ENCODE peak calls at places on chromosomes 6 and 20, in five cellular contexts. T is ovary, Z is left ventricle myocardium inferior, O is mucosa of descending colon, B is endodermal cell. Q is an unnamed sample.

GRCh38 chr6:162177733-162178132 is 549.8 kb downstream of the PRKN start:
- DNase-seq in T (no peak), Z (no peak), O (no peak), B (peak; percentile 68), Q (no peak)

GRCh38 chr6:113684382-113684901 is 172.7 kb upstream of the MARCKS start:
- DNase-seq in T (no peak), Z (no peak), O (no peak), B (no peak), Q (no peak)

GRCh38 chr6:112130878-112131277 is 43.5 kb downstream of the FAM229B start:
- DNase-seq in T (no peak), Z (no peak), O (no peak), B (no peak), Q (no peak)

GRCh38 chr20:13392391-13392790 is 171.3 kb downstream of the ISM1 start:
- DNase-seq in T (no peak), Z (no peak), O (no peak), B (no peak), Q (no peak)

GRCh38 chr6:137806914-137807682 is 60.0 kb upstream of the TNFAIP3 start:
- DNase-seq in T (no peak), Z (no peak), O (no peak), B (no peak), Q (no peak)

GRCh38 chr6:30260036-30260504 is 46.9 kb upstream of the TRIM26 start:
- DNase-seq in T (no peak), Z (no peak), O (no peak), B (peak; percentile 68), Q (no peak)

GRCh38 chr20:8344106-8344505 is 212.0 kb downstream of the PLCB1 start:
- DNase-seq in T (no peak), Z (no peak), O (no peak), B (no peak), Q (no peak)

GRCh38 chr6:61203966-61204496 is 1082.0 kb downstream of the KHDRBS2 start:
- DNase-seq in T (no peak), Z (no peak), O (no peak), B (no peak), Q (no peak)

GRCh38 chr20:36820928-36821327 is 47.4 kb upstream of the DSN1 start:
- DNase-seq in T (no peak), Z (no peak), O (no peak), B (no peak), Q (no peak)

GRCh38 chr6:128500017-128500416 is 20.4 kb downstream of the PTPRK start:
- DNase-seq in T (no peak), Z (no peak), O (no peak), B (no peak), Q (no peak)

GRCh38 chr6:89045585-89045984 is 35.0 kb upstream of the PNRC1 start:
- DNase-seq in T (no peak), Z (no peak), O (no peak), B (no peak), Q (no peak)

GRCh38 chr6:167294241-167294640 is 3.1 kb downstream of the UNC93A start:
- DNase-seq in T (no peak), Z (no peak), O (no peak), B (no peak), Q (no peak)

GRCh38 chr6:55239099-55239498 is 64.8 kb downstream of the HCRTR2 start:
- DNase-seq in T (no peak), Z (no peak), O (no peak), B (no peak), Q (no peak)

GRCh38 chr20:1500496-1500895 is 9.3 kb upstream of the SIRPB2 start:
- DNase-seq in T (no peak), Z (no peak), O (no peak), B (peak; percentile 67), Q (no peak)

GRCh38 chr6:112007805-112008204 is 46.1 kb upstream of the CCN6 start:
- DNase-seq in T (no peak), Z (no peak), O (no peak), B (no peak), Q (no peak)

GRCh38 chr6:155450194-155450593 is 5.4 kb downstream of the NOX3 start:
- DNase-seq in T (no peak), Z (no peak), O (no peak), B (no peak), Q (no peak)

GRCh38 chr6:109166643-109167042 is 71.3 kb downstream of the CEP57L1 start:
- DNase-seq in T (no peak), Z (no peak), O (no peak), B (no peak), Q (no peak)

GRCh38 chr20:2871555-2872303 is 1.6 kb upstream of the PTPRA start:
- DNase-seq in T (no peak), Z (no peak), O (no peak), B (peak; percentile 59), Q (no peak)

GRCh38 chr20:7503501-7503900 is 436.8 kb downstream of the HAO1 start:
- DNase-seq in T (no peak), Z (no peak), O (no peak), B (no peak), Q (no peak)

GRCh38 chr6:165231581-165232276 is 77.7 kb downstream of the C6orf118 start:
- DNase-seq in T (no peak), Z (no peak), O (no peak), B (peak; percentile 61), Q (no peak)

GRCh38 chr6:473356-473755 is 81.8 kb downstream of the IRF4 start:
- DNase-seq in T (no peak), Z (no peak), O (no peak), B (no peak), Q (no peak)

GRCh38 chr6:470901-471448 is 79.4 kb downstream of the IRF4 start:
- DNase-seq in T (no peak), Z (no peak), O (no peak), B (no peak), Q (no peak)

GRCh38 chr6:467111-467510 is 75.6 kb downstream of the IRF4 start:
- DNase-seq in T (no peak), Z (no peak), O (no peak), B (no peak), Q (no peak)

GRCh38 chr6:467671-468082 is 76.1 kb downstream of the IRF4 start:
- DNase-seq in T (no peak), Z (no peak), O (no peak), B (no peak), Q (no peak)

GRCh38 chr6:470051-470900 is 78.7 kb downstream of the IRF4 start:
- DNase-seq in T (no peak), Z (no peak), O (no peak), B (no peak), Q (no peak)
- H3K4me1 ChIP-seq in T (no peaks in the 10 kb centered on the region), Z (no peaks in the 10 kb centered on the region), O (no peaks in the 10 kb centered on the region), B (no peaks in the 10 kb centered on the region), Q (peaks cover 16% of the 10 kb centered on the region)

GRCh38 chr6:73145690-73146089 is 79.6 kb downstream of the KHDC1L start:
- DNase-seq in T (no peak), Z (no peak), O (no peak), B (no peak), Q (no peak)

GRCh38 chr6:73139681-73140080 is 85.6 kb downstream of the KHDC1L start:
- DNase-seq in T (no peak), Z (no peak), O (no peak), B (no peak), Q (no peak)

GRCh38 chr6:73144516-73144915 is 80.8 kb downstream of the KHDC1L start:
- DNase-seq in T (no peak), Z (no peak), O (no peak), B (no peak), Q (no peak)

DNA sequence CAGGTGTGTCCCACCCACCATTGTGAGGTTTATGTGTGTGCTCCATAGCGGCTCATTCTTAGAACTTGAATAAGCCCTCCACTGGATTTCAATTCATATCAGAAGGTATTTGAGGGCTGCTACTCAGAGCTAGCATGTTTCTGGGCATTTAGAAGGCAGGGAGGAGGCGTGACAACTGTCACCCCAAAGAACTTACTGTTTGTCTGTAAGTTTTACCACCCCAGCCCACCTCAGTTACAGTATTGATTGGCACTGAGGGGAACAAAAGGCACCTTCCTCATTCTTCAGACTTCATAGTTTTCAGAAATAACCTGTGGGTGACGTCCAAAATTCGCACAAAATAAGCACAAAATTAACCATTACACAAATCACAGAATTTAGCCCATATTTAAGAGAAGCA is 81.7 kb downstream of the KHDC1L start:
- DNase-seq in T (no peak), Z (no peak), O (no peak), B (no peak), Q (no peak)
- TF ChIP-seq CTCF in T (no peak), Z (no peak), O (no peak), B (no peak), Q (no peak)

GRCh38 chr6:16276991-16277981 is 38.9 kb downstream of the GMPR start:
- DNase-seq in T (peak; percentile 79), Z (peak; percentile 69), O (peak; percentile 64), B (peak; percentile 95), Q (no peak)

GRCh38 chr6:16273266-16273665 is 34.9 kb downstream of the GMPR start:
- DNase-seq in T (no peak), Z (no peak), O (no peak), B (no peak), Q (no peak)

GRCh38 chr6:16274519-16275229 is 36.3 kb downstream of the GMPR start:
- DNase-seq in T (no peak), Z (no peak), O (no peak), B (no peak), Q (no peak)

GRCh38 chr6:16278048-16278724 is 39.8 kb downstream of the GMPR start:
- DNase-seq in T (no peak), Z (no peak), O (no peak), B (no peak), Q (no peak)

GRCh38 chr6:16275230-16275574 is 36.8 kb downstream of the GMPR start:
- DNase-seq in T (no peak), Z (no peak), O (no peak), B (no peak), Q (no peak)
- H3K4me3 ChIP-seq in T (no peak overlapping the region), Z (no peak overlapping the region), O (no peak overlapping the region), B (no peak overlapping the region), Q (no peak overlapping the region)

GRCh38 chr20:61303217-61303616 is 51.2 kb downstream of the CDH4 start:
- DNase-seq in T (no peak), Z (no peak), O (no peak), B (no peak), Q (no peak)

GRCh38 chr20:61303675-61304074 is 51.6 kb downstream of the CDH4 start:
- DNase-seq in T (no peak), Z (no peak), O (no peak), B (no peak), Q (no peak)

GRCh38 chr20:61300741-61301140 is 48.7 kb downstream of the CDH4 start:
- DNase-seq in T (no peak), Z (no peak), O (no peak), B (no peak), Q (no peak)

GRCh38 chr20:61300293-61300692 is 48.2 kb downstream of the CDH4 start:
- DNase-seq in T (no peak), Z (no peak), O (no peak), B (no peak), Q (no peak)

DNA sequence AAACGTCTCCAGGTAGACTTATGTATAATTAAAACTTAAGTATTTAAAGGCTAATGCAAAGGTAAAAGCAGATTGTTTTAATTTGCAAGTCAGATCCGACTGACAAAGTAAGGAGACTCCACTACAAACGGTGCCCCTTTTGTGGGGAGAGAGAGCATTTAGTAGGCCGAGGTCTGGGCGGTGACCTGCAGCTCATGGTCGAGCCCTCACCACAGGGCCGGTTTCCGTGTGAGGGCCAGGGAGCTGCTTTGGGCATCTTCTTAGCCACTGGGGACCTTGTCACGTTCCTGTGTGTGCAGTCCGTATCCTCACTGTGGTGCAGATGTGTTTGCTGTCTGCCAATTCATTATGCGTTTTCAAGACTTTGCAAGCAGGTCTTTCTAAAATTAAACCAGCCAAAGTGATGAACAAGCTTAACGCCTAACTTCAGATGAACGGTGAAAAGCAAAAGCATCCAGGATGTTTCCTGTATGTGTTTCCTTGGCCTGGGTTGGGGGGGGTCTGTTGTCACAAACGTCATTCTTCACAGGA is 50.0 kb downstream of the CDH4 start:
- DNase-seq in T (no peak), Z (no peak), O (no peak), B (no peak), Q (no peak)
- H3K4me1 ChIP-seq in T (no peaks in the 10 kb centered on the region), Z (no peaks in the 10 kb centered on the region), O (no peaks in the 10 kb centered on the region), B (no peaks in the 10 kb centered on the region), Q (no peaks in the 10 kb centered on the region)